ENCODE peak calls at places on chromosome 4, in seven cellular contexts. S, T, P, K, Q, J and C are unnamed samples.

GRCh38 chr4:169059294-169060201 is 49.5 kb upstream of the CBR4 start:
- DNase-seq in S (peak), T (no peak), P (no peak), K (peak), Q (no peak), J (no peak), C (no peak)

GRCh38 chr4:101660607-101661006 is 129.9 kb upstream of the BANK1 start:
- DNase-seq in S (no peak), T (no peak), P (no peak), K (no peak), Q (no peak), J (no peak), C (no peak)

GRCh38 chr4:145820407-145820806 is 118.2 kb downstream of the ZNF827 start:
- DNase-seq in S (no peak), T (no peak), P (no peak), K (no peak), Q (no peak), J (no peak), C (no peak)

GRCh38 chr4:158875026-158875425 is 106.2 kb downstream of the FNIP2 start:
- DNase-seq in S (no peak), T (no peak), P (no peak), K (no peak), Q (no peak), J (no peak), C (no peak)

GRCh38 chr4:107379054-107379869 is 340.8 kb downstream of the PAPSS1 start:
- DNase-seq in S (peak), T (no peak), P (no peak), K (no peak), Q (peak), J (no peak), C (no peak)

GRCh38 chr4:80192937-80193336 is 4.4 kb upstream of the PRDM8 start:
- DNase-seq in S (peak), T (no peak), P (no peak), K (peak), Q (peak), J (no peak), C (no peak)

GRCh38 chr4:186910385-186910784 is 186.7 kb upstream of the FAT1 start:
- DNase-seq in S (no peak), T (no peak), P (no peak), K (no peak), Q (no peak), J (no peak), C (no peak)

GRCh38 chr4:170278481-170278880 is 188.7 kb upstream of the AADAT start:
- DNase-seq in S (no peak), T (no peak), P (no peak), K (no peak), Q (no peak), J (no peak), C (no peak)

GRCh38 chr4:136342666-136343065 is 1189.6 kb downstream of the PCDH18 start:
- DNase-seq in S (peak), T (no peak), P (no peak), K (no peak), Q (no peak), J (no peak), C (no peak)

GRCh38 chr4:37663552-37663951 is 22.6 kb downstream of the RELL1 start:
- DNase-seq in S (no peak), T (no peak), P (no peak), K (no peak), Q (no peak), J (no peak), C (no peak)

GRCh38 chr4:53558061-53558801 is 33.1 kb downstream of the LNX1 start:
- DNase-seq in S (no peak), T (no peak), P (no peak), K (no peak), Q (no peak), J (no peak), C (no peak)

DNA sequence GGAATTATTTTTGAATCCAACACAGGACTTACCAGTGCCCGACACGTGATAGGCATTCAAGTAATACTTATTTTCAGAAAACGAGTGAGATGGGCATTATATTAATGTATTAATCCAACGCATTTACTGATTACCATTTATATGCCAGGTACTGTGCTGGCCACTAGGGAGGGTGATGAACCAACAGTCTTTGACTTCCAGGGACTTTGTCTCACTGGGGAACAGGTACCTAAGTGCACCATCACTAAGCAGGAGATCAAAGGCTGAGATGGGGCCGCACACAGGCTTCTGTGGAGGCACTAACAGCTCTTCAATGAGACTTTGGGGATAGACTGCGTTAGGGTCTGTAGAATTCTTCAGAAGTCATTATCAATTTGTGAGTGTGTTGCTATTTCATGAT is 5.7 kb upstream of the TADA2B start:
- DNase-seq in S (no peak), T (no peak), P (no peak), K (no peak), Q (no peak), J (no peak), C (no peak)
- TF ChIP-seq CTCF in S (no peak), T (no peak), P (peak), K (no peak), Q (no peak), J (peak), C (peak)

GRCh38 chr4:73823756-73824155 is 12.7 kb upstream of the CXCL6 start:
- DNase-seq in S (no peak), T (no peak), P (no peak), K (no peak), Q (no peak), J (no peak), C (no peak)

GRCh38 chr4:73831569-73831968 is 4.9 kb upstream of the CXCL6 start:
- DNase-seq in S (no peak), T (no peak), P (no peak), K (no peak), Q (no peak), J (no peak), C (no peak)

GRCh38 chr4:73822812-73823480 is 13.5 kb upstream of the CXCL6 start:
- DNase-seq in S (no peak), T (no peak), P (no peak), K (no peak), Q (no peak), J (no peak), C (no peak)

GRCh38 chr4:73832651-73833237 is 3.7 kb upstream of the CXCL6 start:
- DNase-seq in S (peak), T (no peak), P (no peak), K (no peak), Q (no peak), J (no peak), C (no peak)

DNA sequence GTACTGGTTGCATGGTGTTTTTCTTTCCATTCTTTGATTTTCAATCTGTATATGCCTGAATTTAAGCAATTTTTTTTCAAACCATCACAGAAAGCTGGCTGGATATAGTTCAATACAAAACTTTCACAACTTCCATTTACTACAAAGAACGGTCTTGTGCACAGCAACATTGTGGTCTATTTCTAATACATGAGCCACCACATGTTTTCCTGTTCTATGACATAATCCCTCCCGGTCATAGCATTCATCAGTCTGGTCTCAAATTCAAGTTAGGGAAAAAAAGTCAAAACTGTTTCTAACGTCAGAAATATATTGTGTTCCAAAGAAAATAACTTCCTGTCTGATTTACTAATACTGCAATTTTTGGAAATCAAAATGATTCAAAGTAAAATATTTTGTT is 7.5 kb upstream of the CXCL6 start:
- DNase-seq in S (peak), T (no peak), P (no peak), K (no peak), Q (no peak), J (no peak), C (no peak)
- TF ChIP-seq CTCF in S (no peak), T (no peak), P (no peak), K (no peak), Q (no peak), J (no peak), C (no peak)

DNA sequence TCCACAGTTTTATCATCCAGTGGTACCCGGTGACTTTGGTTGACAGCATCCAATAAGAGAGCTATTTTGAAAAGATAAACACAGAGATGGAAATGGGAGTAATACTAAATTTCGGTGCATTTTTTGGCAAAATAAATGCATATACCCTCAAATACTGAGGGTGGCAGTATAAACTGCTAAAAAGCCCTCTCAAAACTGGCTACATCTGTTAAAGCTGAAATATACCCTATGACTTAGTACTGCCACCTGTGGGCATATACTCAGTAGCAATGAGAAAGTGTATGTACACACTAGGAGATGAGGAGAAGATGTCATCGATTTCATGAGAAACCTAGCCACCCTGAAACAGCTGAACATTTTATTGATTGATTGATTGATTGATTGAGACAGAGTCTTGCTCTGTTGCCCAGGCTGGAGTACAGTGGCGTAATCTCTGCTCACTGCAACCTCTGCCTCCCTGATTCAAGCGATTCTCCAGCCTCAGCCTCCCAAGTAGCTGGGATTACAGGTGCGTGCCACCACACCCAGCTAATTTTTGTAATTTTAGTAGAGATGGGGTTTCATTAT is 12.2 kb upstream of the TMEM128 start:
- DNase-seq in S (peak), T (no peak), P (no peak), K (no peak), Q (peak), J (no peak), C (no peak)
- TF ChIP-seq CTCF in S (peak), T (no peak), P (peak), K (no peak), Q (peak), J (peak), C (peak)

GRCh38 chr4:82811838-82812672 is 13.5 kb upstream of the SCD5 start:
- DNase-seq in S (peak), T (no peak), P (no peak), K (no peak), Q (no peak), J (no peak), C (no peak)
- TF ChIP-seq CTCF in S (no peak), T (no peak), P (no peak), K (no peak), Q (no peak), J (no peak), C (no peak)

GRCh38 chr4:18021720-18022571 is at the start of gene LCORL:
- DNase-seq in S (peak), T (peak), P (peak), K (peak), Q (peak), J (peak), C (peak)
- TF ChIP-seq CTCF in S (no peak), T (no peak), P (peak), K (no peak), Q (no peak), J (no peak), C (peak)

GRCh38 chr4:76748649-76749048 is 149.3 kb downstream of the SOWAHB start:
- DNase-seq in S (peak), T (no peak), P (no peak), K (no peak), Q (no peak), J (no peak), C (no peak)
- TF ChIP-seq CTCF in S (no peak), T (no peak), P (peak), K (no peak), Q (no peak), J (no peak), C (peak)